ENCODE peak calls at places on chromosomes 12 and 14, in seven cellular contexts. One of them, this sample, is unnamed.

GRCh38 chr12:3222935-3223334 is 145.8 kb downstream of the TSPAN9 start:
- DNase-seq in HFF-Myc: no peak
- DNase-seq in breast epithelium: no peak
- DNase-seq in choroid plexus epithelial cell: no peak
- DNase-seq in CD8-positive, alpha-beta T cell: no peak
- DNase-seq in cardiac fibroblast: no peak
- DNase-seq in fibroblast of pulmonary artery: no peak
- DNase-seq in this sample: no peak

GRCh38 chr14:71918955-71919354 is 13.3 kb upstream of the RGS6 start:
- DNase-seq in HFF-Myc: no peak
- DNase-seq in breast epithelium: no peak
- DNase-seq in choroid plexus epithelial cell: peak
- DNase-seq in CD8-positive, alpha-beta T cell: no peak
- DNase-seq in cardiac fibroblast: no peak
- DNase-seq in fibroblast of pulmonary artery: no peak
- DNase-seq in this sample: no peak

GRCh38 chr12:18258929-18259328 is 2.4 kb upstream of the PIK3C2G start:
- DNase-seq in HFF-Myc: no peak
- DNase-seq in breast epithelium: no peak
- DNase-seq in choroid plexus epithelial cell: no peak
- DNase-seq in CD8-positive, alpha-beta T cell: no peak
- DNase-seq in cardiac fibroblast: no peak
- DNase-seq in fibroblast of pulmonary artery: no peak
- DNase-seq in this sample: no peak

GRCh38 chr14:90777358-90777757 is 38.9 kb downstream of the TTC7B start:
- DNase-seq in HFF-Myc: no peak
- DNase-seq in breast epithelium: no peak
- DNase-seq in choroid plexus epithelial cell: no peak
- DNase-seq in CD8-positive, alpha-beta T cell: no peak
- DNase-seq in cardiac fibroblast: no peak
- DNase-seq in fibroblast of pulmonary artery: no peak
- DNase-seq in this sample: no peak

GRCh38 chr12:100545092-100545491 is 28.4 kb upstream of the GAS2L3 start:
- DNase-seq in HFF-Myc: no peak
- DNase-seq in breast epithelium: no peak
- DNase-seq in choroid plexus epithelial cell: peak
- DNase-seq in CD8-positive, alpha-beta T cell: no peak
- DNase-seq in cardiac fibroblast: no peak
- DNase-seq in fibroblast of pulmonary artery: no peak
- DNase-seq in this sample: no peak

GRCh38 chr14:92635031-92635430 is 113.4 kb downstream of the LGMN start:
- DNase-seq in HFF-Myc: no peak
- DNase-seq in breast epithelium: no peak
- DNase-seq in choroid plexus epithelial cell: no peak
- DNase-seq in CD8-positive, alpha-beta T cell: no peak
- DNase-seq in cardiac fibroblast: no peak
- DNase-seq in fibroblast of pulmonary artery: no peak
- DNase-seq in this sample: no peak

GRCh38 chr14:30283822-30284446 is 275.0 kb upstream of the G2E3 start:
- DNase-seq in HFF-Myc: peak
- DNase-seq in breast epithelium: no peak
- DNase-seq in choroid plexus epithelial cell: peak
- DNase-seq in CD8-positive, alpha-beta T cell: no peak
- DNase-seq in cardiac fibroblast: peak
- DNase-seq in fibroblast of pulmonary artery: peak
- DNase-seq in this sample: peak

GRCh38 chr12:50099302-50100008 is 4.4 kb upstream of the GPD1 start:
- DNase-seq in HFF-Myc: no peak
- DNase-seq in breast epithelium: no peak
- DNase-seq in choroid plexus epithelial cell: peak
- DNase-seq in CD8-positive, alpha-beta T cell: no peak
- DNase-seq in cardiac fibroblast: peak
- DNase-seq in fibroblast of pulmonary artery: no peak
- DNase-seq in this sample: peak

GRCh38 chr12:101855364-101855884 is 22.0 kb upstream of the DRAM1 start:
- DNase-seq in HFF-Myc: no peak
- DNase-seq in breast epithelium: no peak
- DNase-seq in choroid plexus epithelial cell: peak
- DNase-seq in CD8-positive, alpha-beta T cell: no peak
- DNase-seq in cardiac fibroblast: no peak
- DNase-seq in fibroblast of pulmonary artery: peak
- DNase-seq in this sample: peak

GRCh38 chr12:6772331-6772695 is at the start of gene LAG3:
- DNase-seq in HFF-Myc: no peak
- DNase-seq in breast epithelium: no peak
- DNase-seq in choroid plexus epithelial cell: no peak
- DNase-seq in CD8-positive, alpha-beta T cell: peak
- DNase-seq in cardiac fibroblast: no peak
- DNase-seq in fibroblast of pulmonary artery: no peak
- DNase-seq in this sample: no peak

GRCh38 chr14:75970989-75971388 is 10.8 kb downstream of the TGFB3 start:
- DNase-seq in HFF-Myc: no peak
- DNase-seq in breast epithelium: no peak
- DNase-seq in choroid plexus epithelial cell: no peak
- DNase-seq in CD8-positive, alpha-beta T cell: no peak
- DNase-seq in cardiac fibroblast: no peak
- DNase-seq in fibroblast of pulmonary artery: no peak
- DNase-seq in this sample: no peak

GRCh38 chr12:93805736-93806141 is 128.6 kb downstream of the CRADD start:
- DNase-seq in HFF-Myc: no peak
- DNase-seq in breast epithelium: no peak
- DNase-seq in choroid plexus epithelial cell: no peak
- DNase-seq in CD8-positive, alpha-beta T cell: no peak
- DNase-seq in cardiac fibroblast: peak
- DNase-seq in fibroblast of pulmonary artery: no peak
- DNase-seq in this sample: no peak

GRCh38 chr12:75366629-75367028 is 24.3 kb upstream of the GLIPR1L2 start:
- DNase-seq in HFF-Myc: no peak
- DNase-seq in breast epithelium: no peak
- DNase-seq in choroid plexus epithelial cell: peak
- DNase-seq in CD8-positive, alpha-beta T cell: no peak
- DNase-seq in cardiac fibroblast: peak
- DNase-seq in fibroblast of pulmonary artery: no peak
- DNase-seq in this sample: peak

GRCh38 chr12:6635375-6635855 is 344 bp downstream of the LPAR5 start:
- DNase-seq in HFF-Myc: no peak
- DNase-seq in breast epithelium: no peak
- DNase-seq in choroid plexus epithelial cell: peak
- DNase-seq in CD8-positive, alpha-beta T cell: peak
- DNase-seq in cardiac fibroblast: no peak
- DNase-seq in fibroblast of pulmonary artery: no peak
- DNase-seq in this sample: no peak

GRCh38 chr12:55816876-55817351 is 610 bp downstream of the SARNP start:
- DNase-seq in HFF-Myc: no peak
- DNase-seq in breast epithelium: no peak
- DNase-seq in choroid plexus epithelial cell: peak
- DNase-seq in CD8-positive, alpha-beta T cell: no peak
- DNase-seq in cardiac fibroblast: no peak
- DNase-seq in fibroblast of pulmonary artery: peak
- DNase-seq in this sample: peak

GRCh38 chr12:128820723-128821432 is 2.9 kb downstream of the SLC15A4 start:
- DNase-seq in HFF-Myc: no peak
- DNase-seq in breast epithelium: no peak
- DNase-seq in choroid plexus epithelial cell: peak
- DNase-seq in CD8-positive, alpha-beta T cell: no peak
- DNase-seq in cardiac fibroblast: no peak
- DNase-seq in fibroblast of pulmonary artery: no peak
- DNase-seq in this sample: no peak

GRCh38 chr14:20612403-20612802 is 21.2 kb upstream of the RNASE12 start:
- DNase-seq in HFF-Myc: no peak
- DNase-seq in breast epithelium: no peak
- DNase-seq in choroid plexus epithelial cell: no peak
- DNase-seq in CD8-positive, alpha-beta T cell: no peak
- DNase-seq in cardiac fibroblast: no peak
- DNase-seq in fibroblast of pulmonary artery: no peak
- DNase-seq in this sample: no peak

GRCh38 chr14:88005050-88005481 is at the start of gene GPR65:
- DNase-seq in HFF-Myc: no peak
- DNase-seq in breast epithelium: no peak
- DNase-seq in choroid plexus epithelial cell: peak
- DNase-seq in CD8-positive, alpha-beta T cell: no peak
- DNase-seq in cardiac fibroblast: peak
- DNase-seq in fibroblast of pulmonary artery: peak
- DNase-seq in this sample: no peak

GRCh38 chr12:58106185-58106584 is 164.8 kb downstream of the ATP23 start:
- DNase-seq in HFF-Myc: no peak
- DNase-seq in breast epithelium: no peak
- DNase-seq in choroid plexus epithelial cell: no peak
- DNase-seq in CD8-positive, alpha-beta T cell: no peak
- DNase-seq in cardiac fibroblast: no peak
- DNase-seq in fibroblast of pulmonary artery: no peak
- DNase-seq in this sample: no peak

GRCh38 chr12:58104443-58104842 is 163.1 kb downstream of the ATP23 start:
- DNase-seq in HFF-Myc: no peak
- DNase-seq in breast epithelium: no peak
- DNase-seq in choroid plexus epithelial cell: no peak
- DNase-seq in CD8-positive, alpha-beta T cell: no peak
- DNase-seq in cardiac fibroblast: no peak
- DNase-seq in fibroblast of pulmonary artery: no peak
- DNase-seq in this sample: no peak

GRCh38 chr12:58099476-58099875 is 158.1 kb downstream of the ATP23 start:
- DNase-seq in HFF-Myc: no peak
- DNase-seq in breast epithelium: no peak
- DNase-seq in choroid plexus epithelial cell: peak
- DNase-seq in CD8-positive, alpha-beta T cell: no peak
- DNase-seq in cardiac fibroblast: no peak
- DNase-seq in fibroblast of pulmonary artery: no peak
- DNase-seq in this sample: no peak

GRCh38 chr12:58105225-58106119 is 164.1 kb downstream of the ATP23 start:
- DNase-seq in HFF-Myc: no peak
- DNase-seq in breast epithelium: no peak
- DNase-seq in choroid plexus epithelial cell: peak
- DNase-seq in CD8-positive, alpha-beta T cell: no peak
- DNase-seq in cardiac fibroblast: peak
- DNase-seq in fibroblast of pulmonary artery: peak
- DNase-seq in this sample: peak
- TF ChIP-seq CTCF in HFF-Myc: peak
- TF ChIP-seq CTCF in breast epithelium: peak
- TF ChIP-seq CTCF in choroid plexus epithelial cell: peak
- TF ChIP-seq CTCF in CD8-positive, alpha-beta T cell: no peak
- TF ChIP-seq CTCF in cardiac fibroblast: peak
- TF ChIP-seq CTCF in fibroblast of pulmonary artery: peak
- TF ChIP-seq CTCF in this sample: peak

GRCh38 chr12:45575417-45575816 is 154.1 kb upstream of the ARID2 start:
- DNase-seq in HFF-Myc: no peak
- DNase-seq in breast epithelium: no peak
- DNase-seq in choroid plexus epithelial cell: no peak
- DNase-seq in CD8-positive, alpha-beta T cell: no peak
- DNase-seq in cardiac fibroblast: no peak
- DNase-seq in fibroblast of pulmonary artery: no peak
- DNase-seq in this sample: no peak
- H3K4me3 ChIP-seq in HFF-Myc: no peak
- H3K4me3 ChIP-seq in breast epithelium: no peak
- H3K4me3 ChIP-seq in choroid plexus epithelial cell: no peak
- H3K4me3 ChIP-seq in CD8-positive, alpha-beta T cell: no peak
- H3K4me3 ChIP-seq in cardiac fibroblast: no peak
- H3K4me3 ChIP-seq in fibroblast of pulmonary artery: no peak
- H3K4me3 ChIP-seq in this sample: no peak

GRCh38 chr14:95713596-95714371 is at the start of gene TCL1A:
- DNase-seq in HFF-Myc: no peak
- DNase-seq in breast epithelium: no peak
- DNase-seq in choroid plexus epithelial cell: no peak
- DNase-seq in CD8-positive, alpha-beta T cell: no peak
- DNase-seq in cardiac fibroblast: no peak
- DNase-seq in fibroblast of pulmonary artery: no peak
- DNase-seq in this sample: no peak
- TF ChIP-seq CTCF in HFF-Myc: no peak
- TF ChIP-seq CTCF in breast epithelium: no peak
- TF ChIP-seq CTCF in choroid plexus epithelial cell: no peak
- TF ChIP-seq CTCF in CD8-positive, alpha-beta T cell: no peak
- TF ChIP-seq CTCF in cardiac fibroblast: no peak
- TF ChIP-seq CTCF in fibroblast of pulmonary artery: no peak
- TF ChIP-seq CTCF in this sample: no peak

GRCh38 chr12:21558100-21558679 is 32.1 kb downstream of the SPX start:
- DNase-seq in HFF-Myc: no peak
- DNase-seq in breast epithelium: no peak
- DNase-seq in choroid plexus epithelial cell: no peak
- DNase-seq in CD8-positive, alpha-beta T cell: no peak
- DNase-seq in cardiac fibroblast: no peak
- DNase-seq in fibroblast of pulmonary artery: no peak
- DNase-seq in this sample: no peak

GRCh38 chr12:21561158-21561557 is 35.1 kb downstream of the SPX start:
- DNase-seq in HFF-Myc: no peak
- DNase-seq in breast epithelium: no peak
- DNase-seq in choroid plexus epithelial cell: peak
- DNase-seq in CD8-positive, alpha-beta T cell: no peak
- DNase-seq in cardiac fibroblast: peak
- DNase-seq in fibroblast of pulmonary artery: no peak
- DNase-seq in this sample: no peak

GRCh38 chr12:21562859-21563258 is 36.8 kb downstream of the SPX start:
- DNase-seq in HFF-Myc: no peak
- DNase-seq in breast epithelium: no peak
- DNase-seq in choroid plexus epithelial cell: no peak
- DNase-seq in CD8-positive, alpha-beta T cell: no peak
- DNase-seq in cardiac fibroblast: no peak
- DNase-seq in fibroblast of pulmonary artery: no peak
- DNase-seq in this sample: no peak

DNA sequence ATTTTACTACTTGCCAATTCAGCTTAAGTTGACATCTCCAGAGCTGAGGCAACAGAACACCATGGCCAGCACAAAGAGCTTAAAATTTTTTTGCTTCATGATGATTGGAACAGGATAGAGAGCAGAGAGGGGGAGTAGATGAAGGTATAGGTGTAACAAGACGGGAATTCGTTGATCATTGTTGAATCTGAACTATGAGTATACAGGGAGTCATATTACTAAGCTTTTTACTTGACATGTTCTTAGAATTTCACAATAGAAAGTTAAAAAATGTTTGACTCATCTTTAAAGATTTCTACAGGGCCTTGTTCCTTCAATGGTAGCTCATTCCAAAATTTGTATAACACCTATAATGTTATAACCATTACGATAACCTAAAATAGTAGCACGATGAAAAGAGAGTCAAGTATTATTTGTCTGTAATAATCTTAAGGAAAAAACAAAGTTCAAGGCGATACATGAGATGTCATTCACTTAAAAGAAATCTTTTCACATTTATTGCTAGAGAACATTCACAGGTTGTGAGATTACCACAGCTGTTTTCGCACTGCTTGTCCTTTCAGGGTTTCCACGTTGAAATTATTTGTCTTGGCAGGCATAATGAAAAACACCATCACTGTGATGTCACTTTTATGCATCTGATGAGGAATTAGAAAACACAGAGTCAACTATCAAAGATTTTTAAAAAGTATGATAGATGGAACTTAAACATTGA is 33.9 kb downstream of the SPX start:
- DNase-seq in HFF-Myc: no peak
- DNase-seq in breast epithelium: no peak
- DNase-seq in choroid plexus epithelial cell: peak
- DNase-seq in CD8-positive, alpha-beta T cell: no peak
- DNase-seq in cardiac fibroblast: peak
- DNase-seq in fibroblast of pulmonary artery: peak
- DNase-seq in this sample: peak
- H3K4me3 ChIP-seq in HFF-Myc: no peak
- H3K4me3 ChIP-seq in breast epithelium: no peak
- H3K4me3 ChIP-seq in choroid plexus epithelial cell: no peak
- H3K4me3 ChIP-seq in CD8-positive, alpha-beta T cell: no peak
- H3K4me3 ChIP-seq in cardiac fibroblast: no peak
- H3K4me3 ChIP-seq in fibroblast of pulmonary artery: no peak
- H3K4me3 ChIP-seq in this sample: no peak

GRCh38 chr12:25958254-25959068 is at the start of gene RASSF8:
- DNase-seq in HFF-Myc: no peak
- DNase-seq in breast epithelium: peak
- DNase-seq in choroid plexus epithelial cell: peak
- DNase-seq in CD8-positive, alpha-beta T cell: no peak
- DNase-seq in cardiac fibroblast: peak
- DNase-seq in fibroblast of pulmonary artery: peak
- DNase-seq in this sample: peak
- TF ChIP-seq CTCF in HFF-Myc: no peak
- TF ChIP-seq CTCF in breast epithelium: no peak
- TF ChIP-seq CTCF in choroid plexus epithelial cell: no peak
- TF ChIP-seq CTCF in CD8-positive, alpha-beta T cell: no peak
- TF ChIP-seq CTCF in cardiac fibroblast: no peak
- TF ChIP-seq CTCF in fibroblast of pulmonary artery: no peak
- TF ChIP-seq CTCF in this sample: no peak

This sample was measured in foreskin fibroblast.